ENCODE peak calls at places on chromosome 13, in eight cellular contexts. H is colonic mucosa, J is fibroblast of pulmonary artery, F is GM06990, U is lower lobe of right lung, Y is breast epithelium, D is testis, L is heart right ventricle. Z is an unnamed sample.

GRCh38 chr13:32804673-32805260 is 211.5 kb upstream of the KL start:
- DNase-seq in H (no peak), J (peak), F (no peak), U (no peak), Y (no peak), D (no peak), L (no peak), Z (no peak)

GRCh38 chr13:24723206-24723605 is 40.8 kb upstream of the RNF17 start:
- DNase-seq in H (no peak), J (no peak), F (no peak), U (no peak), Y (no peak), D (no peak), L (no peak), Z (no peak)

GRCh38 chr13:60226507-60226906 is 62.8 kb upstream of the DIAPH3 start:
- DNase-seq in H (no peak), J (peak), F (no peak), U (no peak), Y (no peak), D (peak), L (no peak), Z (no peak)

GRCh38 chr13:73767747-73768315 is 366.4 kb downstream of the KLF12 start:
- DNase-seq in H (peak), J (no peak), F (no peak), U (no peak), Y (no peak), D (no peak), L (no peak), Z (no peak)

GRCh38 chr13:46297338-46297737 is 85.6 kb downstream of the LRRC63 start:
- DNase-seq in H (no peak), J (peak), F (no peak), U (no peak), Y (no peak), D (no peak), L (no peak), Z (no peak)

GRCh38 chr13:32751340-32751739 is 165.1 kb downstream of the PDS5B start:
- DNase-seq in H (no peak), J (no peak), F (no peak), U (no peak), Y (no peak), D (no peak), L (no peak), Z (no peak)

GRCh38 chr13:67134322-67135129 is 95.6 kb downstream of the PCDH9 start:
- DNase-seq in H (no peak), J (peak), F (no peak), U (no peak), Y (no peak), D (no peak), L (no peak), Z (no peak)

GRCh38 chr13:49453465-49453864 is 9.4 kb downstream of the SETDB2 start:
- DNase-seq in H (no peak), J (no peak), F (no peak), U (no peak), Y (no peak), D (no peak), L (no peak), Z (no peak)

GRCh38 chr13:99000137-99000536 is 22.3 kb upstream of the DOCK9 start:
- DNase-seq in H (no peak), J (no peak), F (no peak), U (no peak), Y (no peak), D (no peak), L (no peak), Z (no peak)

GRCh38 chr13:99003851-99004471 is 26.1 kb upstream of the DOCK9 start:
- DNase-seq in H (no peak), J (no peak), F (no peak), U (no peak), Y (no peak), D (no peak), L (no peak), Z (no peak)

GRCh38 chr13:98999635-98999952 is 21.7 kb upstream of the DOCK9 start:
- DNase-seq in H (no peak), J (peak), F (no peak), U (no peak), Y (no peak), D (no peak), L (no peak), Z (no peak)

GRCh38 chr13:99004931-99005330 is 27.1 kb upstream of the DOCK9 start:
- DNase-seq in H (no peak), J (no peak), F (no peak), U (no peak), Y (no peak), D (no peak), L (no peak), Z (no peak)

GRCh38 chr13:99002191-99002710 is 24.4 kb upstream of the DOCK9 start:
- DNase-seq in H (no peak), J (no peak), F (no peak), U (no peak), Y (no peak), D (no peak), L (no peak), Z (no peak)
- TF ChIP-seq CTCF in H (no peak), J (no peak), F (no peak), U (no peak), Y (no peak), D (no peak), L (no peak), Z (no peak)

GRCh38 chr13:95743192-95743591 is 66.3 kb downstream of the DNAJC3 start:
- DNase-seq in H (no peak), J (no peak), F (no peak), U (no peak), Y (no peak), D (no peak), L (no peak), Z (no peak)

GRCh38 chr13:95749545-95749944 is 72.6 kb downstream of the DNAJC3 start:
- DNase-seq in H (no peak), J (no peak), F (no peak), U (no peak), Y (no peak), D (no peak), L (no peak), Z (no peak)

GRCh38 chr13:95745289-95745688 is 68.3 kb downstream of the DNAJC3 start:
- DNase-seq in H (no peak), J (no peak), F (no peak), U (no peak), Y (no peak), D (no peak), L (no peak), Z (no peak)

GRCh38 chr13:95741584-95742563 is 64.9 kb downstream of the DNAJC3 start:
- DNase-seq in H (no peak), J (no peak), F (peak), U (no peak), Y (no peak), D (no peak), L (no peak), Z (no peak)

GRCh38 chr13:95745752-95746151 is 68.8 kb downstream of the DNAJC3 start:
- DNase-seq in H (no peak), J (peak), F (no peak), U (no peak), Y (no peak), D (no peak), L (no peak), Z (no peak)
- TF ChIP-seq CTCF in H (no peak), J (peak), F (no peak), U (no peak), Y (no peak), D (no peak), L (no peak), Z (peak)

DNA sequence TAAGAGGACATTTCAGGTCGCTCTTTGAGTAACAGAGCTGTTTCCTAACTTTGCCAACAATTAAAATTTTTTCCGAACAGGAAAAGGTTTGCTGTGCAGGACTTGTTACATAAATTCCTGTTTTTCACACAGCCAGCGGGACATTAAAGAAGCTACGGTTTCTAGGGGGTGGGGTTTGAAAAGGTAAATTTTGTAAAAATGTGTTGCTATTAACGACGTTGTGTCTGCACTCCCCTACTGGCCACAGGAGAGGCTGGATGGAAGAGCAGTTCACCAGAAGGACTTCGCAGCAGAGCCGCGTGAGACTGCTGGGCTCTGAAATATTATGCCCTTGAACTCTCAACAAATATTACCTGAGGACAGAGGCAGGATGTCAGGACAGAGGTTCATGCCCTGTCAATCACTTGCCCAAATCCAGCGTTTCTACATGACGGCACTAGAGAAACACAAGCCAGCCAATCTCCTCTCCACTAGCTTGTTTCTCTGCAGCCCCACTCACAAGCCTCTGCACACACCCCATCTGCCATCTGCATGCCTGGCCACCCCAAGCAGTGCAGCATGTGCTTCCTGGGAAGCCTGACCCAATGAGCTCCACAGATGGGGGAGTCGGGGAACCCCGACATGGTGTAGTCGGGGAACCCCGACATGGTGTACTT is 102.0 kb downstream of the FOXO1 start:
- DNase-seq in H (no peak), J (peak), F (peak), U (no peak), Y (no peak), D (no peak), L (no peak), Z (no peak)
- TF ChIP-seq CTCF in H (no peak), J (peak), F (no peak), U (no peak), Y (no peak), D (no peak), L (no peak), Z (peak)

GRCh38 chr13:84648069-84648640 is 765.9 kb upstream of the SLITRK1 start:
- DNase-seq in H (no peak), J (peak), F (no peak), U (no peak), Y (no peak), D (no peak), L (no peak), Z (no peak)
- TF ChIP-seq CTCF in H (no peak), J (peak), F (no peak), U (no peak), Y (no peak), D (no peak), L (peak), Z (peak)

GRCh38 chr13:35631666-35632065 is 155.2 kb upstream of the MAB21L1 start:
- DNase-seq in H (no peak), J (no peak), F (no peak), U (no peak), Y (no peak), D (no peak), L (no peak), Z (no peak)

GRCh38 chr13:35630551-35631275 is 154.2 kb upstream of the MAB21L1 start:
- DNase-seq in H (no peak), J (peak), F (no peak), U (no peak), Y (no peak), D (peak), L (peak), Z (no peak)
- TF ChIP-seq CTCF in H (peak), J (peak), F (peak), U (peak), Y (peak), D (peak), L (peak), Z (peak)

DNA sequence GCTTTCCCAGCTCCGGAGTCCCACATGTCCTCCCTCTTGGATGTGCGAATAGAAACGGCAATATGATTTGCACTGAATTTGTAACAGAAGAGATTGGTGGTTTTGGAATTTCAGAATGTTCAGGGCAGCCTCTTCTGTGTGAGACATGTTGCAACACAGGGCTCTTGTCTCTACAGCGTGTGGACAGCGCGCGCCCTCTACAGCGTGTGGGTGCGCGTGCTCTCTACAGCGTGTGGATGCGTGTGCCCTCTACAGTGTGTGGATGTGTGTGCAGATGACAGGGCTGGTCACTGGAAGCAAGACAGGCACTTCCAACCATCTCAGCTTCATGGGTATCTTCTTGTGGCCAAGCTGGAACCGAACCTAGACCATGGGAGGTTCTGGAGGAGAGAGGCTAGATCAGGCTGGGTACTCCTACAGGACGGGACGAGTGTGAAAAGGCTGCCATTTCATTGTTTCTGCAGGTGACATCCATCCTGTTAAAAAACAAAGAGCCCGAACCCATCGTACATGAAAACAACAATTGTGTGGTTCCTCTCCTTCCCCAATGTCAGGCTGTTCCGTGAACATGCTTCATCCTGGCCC is 78.4 kb downstream of the TEX29 start:
- DNase-seq in H (no peak), J (no peak), F (no peak), U (no peak), Y (no peak), D (no peak), L (no peak), Z (no peak)
- TF ChIP-seq CTCF in H (no peak), J (no peak), F (no peak), U (no peak), Y (no peak), D (no peak), L (no peak), Z (no peak)

DNA sequence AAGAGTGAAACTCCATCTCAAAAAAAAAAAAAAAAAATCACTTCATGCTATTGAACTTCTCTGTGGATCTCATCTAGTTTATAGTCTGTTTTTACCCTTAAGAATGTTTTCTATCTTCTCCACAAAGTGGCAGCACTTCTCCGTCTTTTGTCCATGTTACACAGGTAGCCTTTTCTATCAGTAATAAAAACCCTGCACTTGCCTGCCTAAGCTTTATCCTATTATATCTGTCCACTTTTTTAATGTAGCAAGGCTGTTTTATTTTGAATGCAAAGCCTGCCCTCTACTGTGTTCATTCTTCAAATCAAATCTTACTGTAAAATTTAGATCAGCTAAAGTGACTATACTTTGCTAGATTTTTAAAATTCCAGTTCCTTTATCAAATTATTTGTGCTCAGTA is 124.0 kb downstream of the STOML3 start:
- DNase-seq in H (no peak), J (no peak), F (no peak), U (no peak), Y (no peak), D (no peak), L (no peak), Z (no peak)
- TF ChIP-seq CTCF in H (no peak), J (no peak), F (no peak), U (no peak), Y (no peak), D (no peak), L (no peak), Z (peak)

GRCh38 chr13:30114586-30115256 is 192.6 kb downstream of the KATNAL1 start:
- DNase-seq in H (peak), J (peak), F (peak), U (peak), Y (peak), D (peak), L (peak), Z (peak)
- TF ChIP-seq CTCF in H (peak), J (peak), F (peak), U (peak), Y (peak), D (peak), L (peak), Z (peak)

DNA sequence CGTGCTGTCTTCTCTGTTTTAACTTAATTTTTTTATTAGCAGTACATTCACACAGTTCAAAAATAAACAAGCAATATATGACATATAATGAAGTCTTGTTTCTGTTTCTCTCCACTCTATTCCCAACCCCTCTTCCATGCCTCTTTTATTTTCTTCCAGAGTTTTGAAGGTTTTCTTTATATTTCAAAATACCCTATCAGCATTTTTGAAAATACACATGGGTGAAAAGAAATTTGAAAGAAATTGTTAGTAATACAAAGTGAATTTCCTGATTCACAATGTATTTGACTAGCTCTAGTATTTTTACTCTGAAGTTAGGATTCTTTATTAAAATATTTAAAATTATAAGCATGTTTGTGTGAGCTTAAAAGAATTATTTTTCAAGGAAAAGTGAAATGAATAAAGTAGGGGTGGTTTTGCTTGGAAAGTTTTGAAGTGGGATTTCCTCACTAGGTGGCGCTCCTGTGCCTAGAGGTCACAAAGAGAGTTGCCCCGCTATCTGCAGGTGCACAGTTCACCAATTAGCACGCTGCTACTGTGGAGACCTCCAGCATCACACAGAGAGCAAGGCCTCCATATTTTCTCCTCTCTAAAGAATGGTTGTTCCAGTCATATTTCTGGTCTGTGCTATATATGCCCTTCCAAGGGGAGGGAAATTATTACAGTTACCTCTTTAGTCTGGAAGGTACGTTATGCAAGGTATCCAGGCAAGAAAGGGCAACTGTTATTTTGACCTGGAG is 37.6 kb downstream of the SOX21 start:
- DNase-seq in H (peak), J (peak), F (no peak), U (no peak), Y (no peak), D (peak), L (peak), Z (no peak)
- TF ChIP-seq CTCF in H (peak), J (peak), F (peak), U (peak), Y (no peak), D (no peak), L (peak), Z (peak)

GRCh38 chr13:112444001-112444311 is 67.8 kb downstream of the SPACA7 start:
- DNase-seq in H (peak), J (peak), F (peak), U (peak), Y (peak), D (peak), L (peak), Z (peak)

GRCh38 chr13:112442483-112443090 is 66.4 kb downstream of the SPACA7 start:
- DNase-seq in H (peak), J (peak), F (no peak), U (no peak), Y (no peak), D (no peak), L (no peak), Z (peak)

GRCh38 chr13:112441779-112442310 is 65.7 kb downstream of the SPACA7 start:
- DNase-seq in H (no peak), J (no peak), F (no peak), U (no peak), Y (no peak), D (no peak), L (no peak), Z (peak)

GRCh38 chr13:112444416-112445399 is 68.6 kb downstream of the SPACA7 start:
- DNase-seq in H (peak), J (no peak), F (no peak), U (no peak), Y (peak), D (peak), L (no peak), Z (peak)

DNA sequence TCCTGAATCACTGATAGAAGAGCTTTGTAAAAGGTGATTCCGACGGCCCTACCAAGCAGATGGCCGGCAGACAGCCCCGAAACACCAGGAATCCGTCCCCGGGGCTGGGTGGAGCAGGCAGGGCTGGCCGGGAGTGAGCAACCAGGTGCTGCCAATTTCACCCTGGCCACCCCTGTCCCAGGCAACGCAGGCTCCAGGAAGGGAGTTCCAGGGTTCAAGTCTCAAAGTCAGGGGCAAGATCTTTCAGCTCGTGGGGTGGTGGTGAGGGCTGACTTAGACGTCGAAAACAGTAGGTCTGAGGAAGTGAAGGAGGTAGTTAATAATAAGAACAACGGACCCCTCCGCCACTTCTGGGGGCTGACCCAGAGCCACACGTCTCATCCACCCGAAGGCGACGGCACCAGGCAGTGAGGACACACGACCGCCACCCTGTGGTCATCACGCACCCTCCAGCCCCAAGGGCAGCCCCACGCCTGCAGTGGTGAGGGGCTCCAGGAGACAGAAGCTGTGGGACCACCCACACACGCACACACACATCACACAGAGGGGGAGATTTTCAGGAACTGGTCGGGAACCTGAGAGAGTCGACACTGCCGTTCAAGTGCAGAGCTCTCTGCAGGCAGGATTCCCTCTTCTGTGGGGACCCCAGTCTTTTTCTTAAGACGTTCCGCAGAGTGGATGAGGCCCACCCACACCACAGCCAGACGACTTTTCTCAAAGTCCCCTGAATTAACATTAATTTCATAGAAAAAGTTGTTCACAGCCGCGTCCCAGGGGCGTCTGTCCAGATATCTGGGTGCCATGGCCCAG is 67.2 kb downstream of the SPACA7 start:
- DNase-seq in H (peak), J (no peak), F (no peak), U (no peak), Y (no peak), D (no peak), L (no peak), Z (peak)
- TF ChIP-seq CTCF in H (no peak), J (peak), F (peak), U (no peak), Y (no peak), D (no peak), L (no peak), Z (no peak)

Z was measured in chondrocyte.